ENCODE peak calls at places on chromosomes 13 and 19, in seven cellular contexts. A is NCI-H2081, D is AG08395, G is WTC11, O is frontal cortex, H is germinal center, K is AML-193. S is an unnamed sample.

GRCh38 chr19:19434483-19435045 is 29.1 kb downstream of the GATAD2A start:
- DNase-seq in A (no peak), D (peak), G (no peak), O (no peak), H (no peak), K (no peak), S (no peak)

GRCh38 chr19:36688058-36688457 is 646 bp downstream of the ZNF567 start:
- DNase-seq in A (no peak), D (no peak), G (no peak), O (no peak), H (no peak), K (no peak), S (no peak)

GRCh38 chr19:20558011-20558410 is 7.6 kb downstream of the ZNF737 start:
- DNase-seq in A (no peak), D (no peak), G (peak), O (no peak), H (no peak), K (peak), S (no peak)

GRCh38 chr19:39067104-39067503 is 17.1 kb upstream of the ACP7 start:
- DNase-seq in A (no peak), D (no peak), G (no peak), O (no peak), H (no peak), K (no peak), S (no peak)

GRCh38 chr19:17950310-17951150 is 16.4 kb upstream of the KCNN1 start:
- DNase-seq in A (no peak), D (no peak), G (peak), O (no peak), H (no peak), K (no peak), S (peak)

GRCh38 chr19:4337906-4338440 is 654 bp downstream of the STAP2 start:
- DNase-seq in A (no peak), D (no peak), G (no peak), O (no peak), H (no peak), K (no peak), S (peak)

GRCh38 chr19:15636026-15636425 is 4.7 kb upstream of the CYP4F3 start:
- DNase-seq in A (no peak), D (no peak), G (no peak), O (no peak), H (no peak), K (no peak), S (no peak)

GRCh38 chr13:36051082-36051481 is 80.1 kb downstream of the DCLK1 start:
- DNase-seq in A (no peak), D (no peak), G (no peak), O (no peak), H (no peak), K (no peak), S (no peak)

GRCh38 chr19:30708416-30708815 is 336.2 kb downstream of the ZNF536 start:
- DNase-seq in A (no peak), D (no peak), G (no peak), O (no peak), H (no peak), K (no peak), S (no peak)

GRCh38 chr13:99922631-99923404 is 48.7 kb downstream of the ZIC5 start:
- DNase-seq in A (peak), D (no peak), G (no peak), O (no peak), H (no peak), K (no peak), S (no peak)

GRCh38 chr13:39835253-39835652 is 179.8 kb downstream of the COG6 start:
- DNase-seq in A (no peak), D (no peak), G (no peak), O (no peak), H (no peak), K (no peak), S (peak)

GRCh38 chr13:43227721-43228120 is 204.3 kb downstream of the DNAJC15 start:
- DNase-seq in A (no peak), D (peak), G (no peak), O (no peak), H (no peak), K (no peak), S (no peak)

GRCh38 chr19:48812094-48812929 is 1.5 kb upstream of the BCAT2 start:
- DNase-seq in A (peak), D (peak), G (peak), O (peak), H (peak), K (peak), S (peak)

GRCh38 chr19:2150794-2151338 is 500 bp downstream of the AP3D1 start:
- DNase-seq in A (no peak), D (no peak), G (no peak), O (no peak), H (no peak), K (no peak), S (peak)

GRCh38 chr19:51593969-51594773 is 23.1 kb downstream of the ZNF175 start:
- DNase-seq in A (peak), D (peak), G (peak), O (peak), H (peak), K (peak), S (peak)

GRCh38 chr13:80251403-80251802 is 89.5 kb downstream of the SPRY2 start:
- DNase-seq in A (no peak), D (no peak), G (no peak), O (no peak), H (no peak), K (peak), S (peak)

GRCh38 chr13:29131881-29132668 is 311.9 kb downstream of the MTUS2 start:
- DNase-seq in A (no peak), D (no peak), G (no peak), O (no peak), H (no peak), K (no peak), S (no peak)

GRCh38 chr19:5567360-5567970 is at the start of gene TINCR:
- DNase-seq in A (no peak), D (no peak), G (peak), O (no peak), H (no peak), K (no peak), S (peak)

GRCh38 chr19:38736413-38737280 is 7.6 kb downstream of the CAPN12 start:
- DNase-seq in A (peak), D (peak), G (peak), O (no peak), H (peak), K (no peak), S (peak)

GRCh38 chr13:106100261-106100919 is 435.1 kb downstream of the EFNB2 start:
- DNase-seq in A (peak), D (no peak), G (peak), O (no peak), H (no peak), K (no peak), S (peak)

S was measured in neural progenitor cell.